ENCODE peak calls at places on chromosomes 11 and 22, in eight cellular contexts. W is NCI-H1048; S is HFFc6; J is psoas muscle; R is HEK293T; Q is Daoy; G is SW 1271; T is activated T-cell treated with anti-CD3 and anti-CD28 coated beads, Interleukin-2, amount 50 U/mL, for 72 hours. U is an unnamed sample.

GRCh38 chr11:93536346-93536871 is 6.8 kb downstream of the SMCO4 start:
- DNase-seq in W (no peak), S (no peak), J (no peak), R (no peak), Q (no peak), G (no peak), T (no peak), U (no peak)

GRCh38 chr22:35375031-35375430 is 5.9 kb upstream of the HMOX1 start:
- DNase-seq in W (no peak), S (no peak), J (no peak), R (no peak), Q (peak; percentile 78), G (no peak), T (no peak), U (no peak)

GRCh38 chr11:47967577-47968230 is 12.7 kb upstream of the PTPRJ start:
- DNase-seq in W (no peak), S (no peak), J (no peak), R (no peak), Q (no peak), G (no peak), T (no peak), U (no peak)

GRCh38 chr22:38872831-38873248 is 824 bp upstream of the CBX6 start:
- DNase-seq in W (no peak), S (peak; percentile 8), J (peak; percentile 80), R (peak; percentile 70), Q (no peak), G (no peak), T (peak; percentile 34), U (peak; percentile 78)

GRCh38 chr11:115696472-115697011 is 192.3 kb upstream of the CADM1 start:
- DNase-seq in W (no peak), S (no peak), J (no peak), R (no peak), Q (no peak), G (no peak), T (no peak), U (no peak)

GRCh38 chr11:57641426-57641825 is 8.3 kb downstream of the YPEL4 start:
- DNase-seq in W (no peak), S (peak; percentile 54), J (no peak), R (peak; percentile 49), Q (peak; percentile 36), G (peak; percentile 64), T (no peak), U (peak; percentile 77)

GRCh38 chr11:119975561-119976152 is 162.3 kb downstream of the TRIM29 start:
- DNase-seq in W (no peak), S (no peak), J (peak; percentile 63), R (no peak), Q (no peak), G (no peak), T (no peak), U (no peak)

GRCh38 chr11:10666976-10667892 is 26.3 kb downstream of the IRAG1 start:
- DNase-seq in W (no peak), S (peak; percentile 56), J (no peak), R (peak; percentile 20), Q (peak; percentile 45), G (no peak), T (no peak), U (no peak)

GRCh38 chr22:45717787-45718186 is 46.2 kb downstream of the ATXN10 start:
- DNase-seq in W (no peak), S (peak; percentile 80), J (no peak), R (no peak), Q (peak; percentile 33), G (peak; percentile 76), T (no peak), U (no peak)

GRCh38 chr11:12864316-12865156 is 144.6 kb upstream of the RASSF10 start:
- DNase-seq in W (peak; percentile 69), S (peak; percentile 84), J (no peak), R (no peak), Q (peak; percentile 55), G (peak; percentile 56), T (no peak), U (no peak)

GRCh38 chr11:87422566-87422965 is 384.8 kb downstream of the TMEM135 start:
- DNase-seq in W (no peak), S (peak; percentile 26), J (no peak), R (no peak), Q (peak; percentile 28), G (no peak), T (no peak), U (no peak)

GRCh38 chr11:131579932-131580387 is 209.5 kb downstream of the NTM start:
- DNase-seq in W (no peak), S (peak; percentile 63), J (no peak), R (peak; percentile 61), Q (peak; percentile 86), G (no peak), T (no peak), U (no peak)

GRCh38 chr22:27247691-27248434 is 553.7 kb downstream of the MN1 start:
- DNase-seq in W (no peak), S (no peak), J (no peak), R (no peak), Q (no peak), G (no peak), T (no peak), U (no peak)

GRCh38 chr11:92865352-92865751 is 104.1 kb upstream of the MTNR1B start:
- DNase-seq in W (no peak), S (peak; percentile 15), J (peak; percentile 69), R (no peak), Q (no peak), G (no peak), T (no peak), U (no peak)

GRCh38 chr22:37226514-37226913 is 14.2 kb upstream of the SSTR3 start:
- DNase-seq in W (no peak), S (no peak), J (no peak), R (no peak), Q (no peak), G (no peak), T (no peak), U (no peak)

GRCh38 chr11:45580399-45580798 is 85.0 kb downstream of the CHST1 start:
- DNase-seq in W (no peak), S (no peak), J (no peak), R (peak; percentile 55), Q (peak; percentile 28), G (no peak), T (no peak), U (no peak)

GRCh38 chr11:132334769-132335280 is 964.4 kb downstream of the NTM start:
- DNase-seq in W (no peak), S (no peak), J (no peak), R (no peak), Q (peak; percentile 12), G (no peak), T (no peak), U (no peak)

GRCh38 chr11:86230921-86231320 is 13.6 kb upstream of the EED start:
- DNase-seq in W (no peak), S (peak; percentile 25), J (no peak), R (no peak), Q (peak; percentile 3), G (no peak), T (no peak), U (peak; percentile 53)

GRCh38 chr11:95585071-95585751 is 204.4 kb downstream of the FAM76B start:
- DNase-seq in W (no peak), S (peak; percentile 56), J (no peak), R (no peak), Q (peak; percentile 34), G (no peak), T (no peak), U (peak; percentile 11)

GRCh38 chr22:44305888-44306287 is 6.9 kb downstream of the SHISAL1 start:
- DNase-seq in W (no peak), S (no peak), J (no peak), R (no peak), Q (no peak), G (no peak), T (no peak), U (no peak)

GRCh38 chr11:18853086-18853720 is 61.6 kb upstream of the PTPN5 start:
- DNase-seq in W (peak; percentile 0), S (peak; percentile 11), J (no peak), R (peak; percentile 22), Q (peak; percentile 23), G (peak; percentile 43), T (no peak), U (no peak)

GRCh38 chr11:26778000-26778757 is 56.3 kb upstream of the SLC5A12 start:
- DNase-seq in W (no peak), S (peak; percentile 76), J (no peak), R (no peak), Q (peak; percentile 66), G (no peak), T (no peak), U (no peak)

GRCh38 chr11:91394718-91395414 is 829.8 kb upstream of the FAT3 start:
- DNase-seq in W (no peak), S (no peak), J (no peak), R (no peak), Q (no peak), G (no peak), T (no peak), U (no peak)

GRCh38 chr11:66275396-66275795 is 2.6 kb upstream of the CNIH2 start:
- DNase-seq in W (no peak), S (no peak), J (no peak), R (no peak), Q (no peak), G (no peak), T (no peak), U (no peak)

GRCh38 chr22:37316875-37317371 is 34.6 kb downstream of the CYTH4 start:
- DNase-seq in W (no peak), S (peak; percentile 81), J (peak; percentile 69), R (peak; percentile 92), Q (peak; percentile 94), G (peak; percentile 71), T (peak; percentile 80), U (peak; percentile 90)

GRCh38 chr11:27540051-27540450 is 33.5 kb upstream of the LIN7C start:
- DNase-seq in W (no peak), S (no peak), J (no peak), R (no peak), Q (no peak), G (no peak), T (no peak), U (no peak)

GRCh38 chr22:48106715-48107259 is 1344.3 kb downstream of the TBC1D22A start:
- DNase-seq in W (no peak), S (no peak), J (no peak), R (no peak), Q (no peak), G (no peak), T (no peak), U (peak; percentile 21)

GRCh38 chr22:44646668-44647067 is 55.3 kb upstream of the PRR5 start:
- DNase-seq in W (no peak), S (no peak), J (no peak), R (no peak), Q (no peak), G (no peak), T (no peak), U (no peak)

GRCh38 chr22:25953919-25954318 is 211.9 kb downstream of the MYO18B start:
- DNase-seq in W (no peak), S (no peak), J (no peak), R (no peak), Q (no peak), G (no peak), T (no peak), U (no peak)

GRCh38 chr11:94574193-94574961 is 7.2 kb downstream of the PIWIL4 start:
- DNase-seq in W (no peak), S (peak; percentile 69), J (no peak), R (no peak), Q (peak; percentile 16), G (no peak), T (no peak), U (no peak)

GRCh38 chr22:32562916-32563315 is 88.3 kb downstream of the FBXO7 start:
- DNase-seq in W (no peak), S (no peak), J (no peak), R (no peak), Q (no peak), G (no peak), T (no peak), U (no peak)

GRCh38 chr22:45884201-45885067 is 92.5 kb downstream of the WNT7B start:
- DNase-seq in W (no peak), S (no peak), J (peak; percentile 49), R (no peak), Q (peak; percentile 51), G (no peak), T (no peak), U (no peak)

GRCh38 chr22:30432096-30432495 is 6.5 kb downstream of the MTFP1 start:
- DNase-seq in W (no peak), S (no peak), J (no peak), R (no peak), Q (no peak), G (no peak), T (no peak), U (no peak)

GRCh38 chr11:6607190-6607635 is 3.6 kb downstream of the ILK start:
- DNase-seq in W (no peak), S (peak; percentile 38), J (no peak), R (no peak), Q (no peak), G (no peak), T (no peak), U (peak; percentile 54)

U was measured in activated CD4-positive, alpha-beta T cell treated with anti-CD3 and anti-CD28 coated beads, Interleukin-2, amount 10 ng/mL, durations not matched to agents 24 days and 14 days.